ENCODE peak calls at places on chromosome 17, in seven cellular contexts. C is esophagus squamous epithelium, Y is NCI-H1048, H is Daoy, G is left cardiac atrium, I is progenitor cell of endocrine pancreas, U is Caki2. Z is an unnamed sample.
A peak's percentile ranks its signal among the peaks of the same experiment; 100 is the strongest.

GRCh38 chr17:59378621-59379194 is 47.3 kb downstream of the YPEL2 start:
- DNase-seq in H (peak; percentile 30), C (no peak), U (peak; percentile 21), G (no peak), Y (no peak), I (no peak), Z (no peak)

GRCh38 chr17:81246343-81246670 is 7.2 kb downstream of the NDUFAF8 start:
- DNase-seq in G (no peak), U (no peak), Y (no peak), I (no peak), H (no peak), C (no peak), Z (no peak)

GRCh38 chr17:77571562-77571981 is 386.9 kb upstream of the TNRC6C start:
- DNase-seq in G (no peak), U (no peak), Y (no peak), H (peak; percentile 38), I (no peak), C (no peak), Z (no peak)

GRCh38 chr17:27367121-27367981 is 73.4 kb downstream of the WSB1 start:
- DNase-seq in I (no peak), H (no peak), C (no peak), U (no peak), G (no peak), Y (no peak), Z (no peak)

GRCh38 chr17:47135235-47135634 is 53.9 kb downstream of the CDC27 start:
- DNase-seq in C (no peak), I (no peak), G (no peak), H (no peak), U (no peak), Y (no peak), Z (no peak)

GRCh38 chr17:64001763-64002529 is 3.8 kb downstream of the PRR29 start:
- DNase-seq in C (no peak), H (no peak), U (no peak), G (peak; percentile 88), I (no peak), Y (no peak), Z (no peak)

GRCh38 chr17:10613775-10614513 is 43.2 kb downstream of the MYH3 start:
- DNase-seq in U (no peak), C (no peak), Y (no peak), I (no peak), H (peak; percentile 49), G (no peak), Z (no peak)

GRCh38 chr17:41691031-41691777 is 2.5 kb downstream of the EIF1 start:
- DNase-seq in G (no peak), I (no peak), Y (no peak), H (no peak), U (no peak), C (no peak), Z (no peak)

GRCh38 chr17:48578616-48579560 is 738 bp upstream of the HOXB4 start:
- DNase-seq in H (no peak), I (no peak), C (no peak), Y (no peak), U (no peak), G (no peak), Z (no peak)

GRCh38 chr17:50452627-50453300 is 15.9 kb downstream of the CHAD start:
- DNase-seq in U (no peak), I (no peak), H (no peak), G (no peak), C (no peak), Y (no peak), Z (no peak)

GRCh38 chr17:3771140-3771539 is 29.8 kb downstream of the ITGAE start:
- DNase-seq in Y (no peak), U (no peak), G (no peak), C (no peak), H (no peak), I (no peak), Z (no peak)

GRCh38 chr17:13523164-13523563 is 78.6 kb downstream of the HS3ST3A1 start:
- DNase-seq in I (no peak), U (no peak), Y (no peak), C (no peak), G (no peak), H (no peak), Z (no peak)

GRCh38 chr17:39705786-39706348 is 6.0 kb downstream of the ERBB2 start:
- DNase-seq in U (no peak), C (no peak), G (no peak), H (no peak), I (no peak), Y (no peak), Z (no peak)

GRCh38 chr17:42365136-42365535 is 23.1 kb downstream of the STAT3 start:
- DNase-seq in G (no peak), Y (no peak), C (no peak), I (no peak), H (peak; percentile 77), U (no peak), Z (no peak)

GRCh38 chr17:16027708-16028584 is 28.3 kb downstream of the TTC19 start:
- DNase-seq in H (peak; percentile 92), G (no peak), C (no peak), U (peak; percentile 60), I (no peak), Y (no peak), Z (no peak)

GRCh38 chr17:4362141-4362540 is 4.3 kb downstream of the UBE2G1 start:
- DNase-seq in C (no peak), G (no peak), Y (no peak), I (no peak), U (peak; percentile 10), H (no peak), Z (no peak)

GRCh38 chr17:80099291-80100034 is 1.9 kb upstream of the GAA start:
- DNase-seq in H (no peak), U (no peak), C (no peak), G (no peak), I (no peak), Y (no peak), Z (no peak)

GRCh38 chr17:74502866-74503265 is 28.4 kb downstream of the CD300LB start:
- DNase-seq in U (no peak), C (no peak), H (no peak), G (no peak), I (no peak), Y (no peak), Z (no peak)

GRCh38 chr17:69057280-69057679 is 3.4 kb downstream of the ABCA9 start:
- DNase-seq in G (no peak), C (no peak), U (no peak), H (no peak), I (no peak), Y (no peak), Z (no peak)

GRCh38 chr17:33778505-33779398 is 476.3 kb upstream of the CCL2 start:
- DNase-seq in U (peak; percentile 69), H (peak; percentile 71), Y (no peak), C (no peak), G (peak; percentile 32), I (peak; percentile 34), Z (no peak)

GRCh38 chr17:63503330-63503685 is 19.9 kb upstream of the KCNH6 start:
- DNase-seq in G (no peak), U (no peak), Y (no peak), C (no peak), H (no peak), I (no peak), Z (no peak)

GRCh38 chr17:79469646-79470045 is 141.2 kb downstream of the RBFOX3 start:
- DNase-seq in I (no peak), H (no peak), C (no peak), U (no peak), G (no peak), Y (no peak), Z (no peak)

GRCh38 chr17:40457369-40457768 is 14.1 kb downstream of the IGFBP4 start:
- DNase-seq in C (no peak), I (no peak), U (no peak), H (no peak), Y (no peak), G (peak; percentile 14), Z (no peak)

GRCh38 chr17:80833952-80834895 is 157.4 kb upstream of the CHMP6 start:
- DNase-seq in C (no peak), Y (no peak), H (peak; percentile 80), U (no peak), G (peak; percentile 46), I (no peak), Z (no peak)

GRCh38 chr17:62565817-62566216 is 61.7 kb upstream of the MRC2 start:
- DNase-seq in U (no peak), G (no peak), H (peak; percentile 54), Y (no peak), I (no peak), C (no peak), Z (no peak)

GRCh38 chr17:28366605-28367004 is 1.6 kb upstream of the SEBOX start:
- DNase-seq in U (no peak), G (no peak), C (no peak), H (no peak), Y (no peak), I (no peak), Z (no peak)

GRCh38 chr17:32875904-32876413 is 965 bp downstream of the MYO1D start:
- DNase-seq in G (no peak), Y (no peak), C (no peak), U (no peak), I (no peak), H (peak; percentile 20), Z (no peak)

GRCh38 chr17:49003557-49004511 is 6.6 kb downstream of the IGF2BP1 start:
- DNase-seq in I (peak; percentile 9), H (peak; percentile 19), Y (no peak), G (no peak), U (no peak), C (no peak), Z (no peak)

GRCh38 chr17:77308768-77309726 is 168.3 kb downstream of the SEC14L1 start:
- DNase-seq in U (peak; percentile 49), G (no peak), H (peak; percentile 89), Y (no peak), C (no peak), I (no peak), Z (no peak)

GRCh38 chr17:41624208-41625101 is at the start of gene KRT17:
- DNase-seq in Y (no peak), H (peak; percentile 92), U (no peak), C (no peak), G (no peak), I (no peak), Z (no peak)

GRCh38 chr17:42301022-42301421 is 12.7 kb downstream of the STAT5A start:
- DNase-seq in U (no peak), I (no peak), G (no peak), Y (no peak), C (no peak), H (no peak), Z (no peak)

Z was measured in NCI-H2081 treated with DMSO at 0.1 percent for 48 hours.